ENCODE peak calls at places on chromosomes 3 and 15, in seven cellular contexts. One of them, this sample, is unnamed.

GRCh38 chr3:183309276-183309675 is 56.2 kb downstream of the B3GNT5 start:
- DNase-seq in HCT116: no peak
- DNase-seq in SK-N-SH: no peak
- DNase-seq in HepG2: peak
- DNase-seq in GM12878: no peak
- DNase-seq in K562: no peak
- DNase-seq in H1: no peak
- DNase-seq in this sample: no peak

GRCh38 chr15:51720201-51720995 is 17.1 kb downstream of the LYSMD2 start:
- DNase-seq in HCT116: no peak
- DNase-seq in SK-N-SH: no peak
- DNase-seq in HepG2: no peak
- DNase-seq in GM12878: no peak
- DNase-seq in K562: no peak
- DNase-seq in H1: no peak
- DNase-seq in this sample: no peak

GRCh38 chr15:36601952-36602351 is 22.5 kb downstream of the CDIN1 start:
- DNase-seq in HCT116: no peak
- DNase-seq in SK-N-SH: no peak
- DNase-seq in HepG2: no peak
- DNase-seq in GM12878: no peak
- DNase-seq in K562: no peak
- DNase-seq in H1: no peak
- DNase-seq in this sample: no peak

GRCh38 chr3:53243165-53243564 is 12.7 kb downstream of the TKT start:
- DNase-seq in HCT116: no peak
- DNase-seq in SK-N-SH: peak
- DNase-seq in HepG2: no peak
- DNase-seq in GM12878: no peak
- DNase-seq in K562: no peak
- DNase-seq in H1: no peak
- DNase-seq in this sample: no peak

GRCh38 chr15:47750030-47750739 is 32.9 kb downstream of the SEMA6D start:
- DNase-seq in HCT116: no peak
- DNase-seq in SK-N-SH: no peak
- DNase-seq in HepG2: no peak
- DNase-seq in GM12878: no peak
- DNase-seq in K562: no peak
- DNase-seq in H1: no peak
- DNase-seq in this sample: no peak

GRCh38 chr3:148643389-148643840 is 54.3 kb upstream of the AGTR1 start:
- DNase-seq in HCT116: no peak
- DNase-seq in SK-N-SH: no peak
- DNase-seq in HepG2: no peak
- DNase-seq in GM12878: no peak
- DNase-seq in K562: no peak
- DNase-seq in H1: no peak
- DNase-seq in this sample: no peak

GRCh38 chr15:83848315-83849050 is 194.6 kb downstream of the ADAMTSL3 start:
- DNase-seq in HCT116: no peak
- DNase-seq in SK-N-SH: no peak
- DNase-seq in HepG2: no peak
- DNase-seq in GM12878: no peak
- DNase-seq in K562: no peak
- DNase-seq in H1: no peak
- DNase-seq in this sample: no peak

GRCh38 chr3:2927252-2927651 is 182.9 kb downstream of the IL5RA start:
- DNase-seq in HCT116: no peak
- DNase-seq in SK-N-SH: no peak
- DNase-seq in HepG2: no peak
- DNase-seq in GM12878: no peak
- DNase-seq in K562: no peak
- DNase-seq in H1: no peak
- DNase-seq in this sample: no peak

GRCh38 chr15:82919231-82919886 is 33.2 kb downstream of the HOMER2 start:
- DNase-seq in HCT116: no peak
- DNase-seq in SK-N-SH: no peak
- DNase-seq in HepG2: peak
- DNase-seq in GM12878: no peak
- DNase-seq in K562: no peak
- DNase-seq in H1: no peak
- DNase-seq in this sample: peak

GRCh38 chr3:65814883-65815578 is 223.7 kb downstream of the MAGI1 start:
- DNase-seq in HCT116: no peak
- DNase-seq in SK-N-SH: no peak
- DNase-seq in HepG2: no peak
- DNase-seq in GM12878: no peak
- DNase-seq in K562: no peak
- DNase-seq in H1: no peak
- DNase-seq in this sample: no peak

GRCh38 chr3:141047168-141047567 is 4.0 kb upstream of the SPSB4 start:
- DNase-seq in HCT116: peak
- DNase-seq in SK-N-SH: no peak
- DNase-seq in HepG2: no peak
- DNase-seq in GM12878: no peak
- DNase-seq in K562: no peak
- DNase-seq in H1: no peak
- DNase-seq in this sample: no peak

GRCh38 chr3:23981136-23981535 is 36.0 kb downstream of the NR1D2 start:
- DNase-seq in HCT116: no peak
- DNase-seq in SK-N-SH: no peak
- DNase-seq in HepG2: no peak
- DNase-seq in GM12878: no peak
- DNase-seq in K562: no peak
- DNase-seq in H1: no peak
- DNase-seq in this sample: no peak

GRCh38 chr3:192957441-192957951 is 39.8 kb upstream of the MB21D2 start:
- DNase-seq in HCT116: no peak
- DNase-seq in SK-N-SH: no peak
- DNase-seq in HepG2: no peak
- DNase-seq in GM12878: no peak
- DNase-seq in K562: no peak
- DNase-seq in H1: no peak
- DNase-seq in this sample: no peak

GRCh38 chr3:150094150-150094932 is 123.6 kb upstream of the PFN2 start:
- DNase-seq in HCT116: peak
- DNase-seq in SK-N-SH: no peak
- DNase-seq in HepG2: no peak
- DNase-seq in GM12878: no peak
- DNase-seq in K562: no peak
- DNase-seq in H1: no peak
- DNase-seq in this sample: no peak

GRCh38 chr15:43934480-43934879 is 107.7 kb downstream of the WDR76 start:
- DNase-seq in HCT116: no peak
- DNase-seq in SK-N-SH: no peak
- DNase-seq in HepG2: no peak
- DNase-seq in GM12878: no peak
- DNase-seq in K562: no peak
- DNase-seq in H1: no peak
- DNase-seq in this sample: no peak

GRCh38 chr3:66172394-66172793 is 48.4 kb upstream of the SLC25A26 start:
- DNase-seq in HCT116: no peak
- DNase-seq in SK-N-SH: no peak
- DNase-seq in HepG2: no peak
- DNase-seq in GM12878: no peak
- DNase-seq in K562: no peak
- DNase-seq in H1: no peak
- DNase-seq in this sample: no peak

GRCh38 chr3:157232146-157232545 is 72.2 kb upstream of the CCNL1 start:
- DNase-seq in HCT116: no peak
- DNase-seq in SK-N-SH: no peak
- DNase-seq in HepG2: no peak
- DNase-seq in GM12878: no peak
- DNase-seq in K562: no peak
- DNase-seq in H1: no peak
- DNase-seq in this sample: no peak

DNA sequence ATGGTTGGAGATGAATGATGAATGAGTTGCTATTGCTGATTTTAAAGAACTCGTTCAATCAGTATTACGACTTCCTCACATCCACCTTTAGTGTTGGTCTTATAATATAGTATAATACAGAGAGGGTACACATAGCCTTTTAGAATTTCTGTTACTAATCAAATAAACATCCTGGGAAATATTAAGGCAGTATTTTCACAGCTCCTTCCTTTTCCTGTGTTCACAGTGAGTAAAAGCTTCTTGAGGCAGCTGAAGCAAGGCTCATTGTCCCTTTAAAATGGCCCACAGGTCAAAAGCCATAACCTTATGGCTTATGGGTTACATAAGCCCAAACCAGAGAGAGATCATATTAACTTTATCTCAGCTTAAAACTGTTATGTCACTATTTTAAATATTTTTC is 1.3 kb upstream of the BTLA start:
- DNase-seq in HCT116: no peak
- DNase-seq in SK-N-SH: no peak
- DNase-seq in HepG2: no peak
- DNase-seq in GM12878: no peak
- DNase-seq in K562: no peak
- DNase-seq in H1: no peak
- DNase-seq in this sample: no peak
- TF ChIP-seq JUND in HCT116: no peak
- TF ChIP-seq JUND in SK-N-SH: no peak
- TF ChIP-seq JUND in HepG2: no peak
- TF ChIP-seq JUND in GM12878: no peak
- TF ChIP-seq JUND in K562: no peak
- TF ChIP-seq JUND in H1: no peak
- TF ChIP-seq JUND in this sample: no peak

GRCh38 chr3:126056681-126057546 is 27.0 kb downstream of the SLC41A3 start:
- DNase-seq in HCT116: no peak
- DNase-seq in SK-N-SH: peak
- DNase-seq in HepG2: peak
- DNase-seq in GM12878: no peak
- DNase-seq in K562: peak
- DNase-seq in H1: no peak
- DNase-seq in this sample: peak
- TF ChIP-seq JUND in HCT116: no peak
- TF ChIP-seq JUND in SK-N-SH: no peak
- TF ChIP-seq JUND in HepG2: peak
- TF ChIP-seq JUND in GM12878: no peak
- TF ChIP-seq JUND in K562: no peak
- TF ChIP-seq JUND in H1: no peak
- TF ChIP-seq JUND in this sample: no peak

DNA sequence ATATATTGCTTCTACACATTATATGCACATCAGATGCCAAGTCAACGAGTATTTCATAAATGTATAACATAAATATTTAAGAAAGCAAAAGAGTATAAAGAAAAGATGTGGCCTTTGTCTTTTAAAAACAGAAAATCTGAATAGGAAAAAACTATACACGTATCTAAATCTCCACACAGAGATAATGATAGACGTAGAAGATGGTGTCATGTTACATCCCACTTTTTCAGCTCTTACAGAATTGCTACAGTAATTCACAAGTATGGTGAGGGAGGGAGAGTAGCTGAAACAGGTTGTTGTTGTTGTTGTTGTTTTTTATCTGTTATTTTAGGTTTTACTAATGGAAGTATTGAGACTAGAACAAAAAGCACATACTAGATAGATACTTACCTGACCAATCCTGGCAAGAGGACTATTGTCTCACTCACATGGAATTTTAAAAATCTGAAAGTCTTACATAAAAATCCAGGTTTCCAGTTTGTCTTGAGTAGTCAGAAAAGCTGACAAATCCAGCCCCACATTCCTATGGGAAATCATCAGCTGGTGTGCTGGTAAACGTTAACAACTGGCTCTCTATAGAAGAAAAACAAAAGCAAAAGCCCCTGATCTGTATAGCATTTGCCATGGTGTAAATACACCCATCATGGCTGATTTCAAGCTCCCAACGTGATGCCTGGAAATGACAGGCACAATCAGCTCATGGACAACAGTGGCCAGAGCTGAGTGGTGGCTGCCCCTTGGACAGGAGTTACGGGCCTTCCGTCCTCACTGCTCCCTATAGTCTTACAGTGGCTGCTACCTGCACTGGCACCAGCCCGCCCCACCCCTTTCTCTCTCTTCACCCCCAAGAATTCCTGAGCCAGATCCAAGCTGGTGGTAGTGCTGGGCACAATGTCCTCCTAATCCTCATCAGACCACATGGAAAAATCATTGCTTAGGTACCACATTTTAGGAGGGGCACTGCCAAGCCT is 47.4 kb upstream of the VGLL4 start:
- DNase-seq in HCT116: no peak
- DNase-seq in SK-N-SH: no peak
- DNase-seq in HepG2: peak
- DNase-seq in GM12878: no peak
- DNase-seq in K562: no peak
- DNase-seq in H1: no peak
- DNase-seq in this sample: no peak
- TF ChIP-seq JUND in HCT116: no peak
- TF ChIP-seq JUND in SK-N-SH: no peak
- TF ChIP-seq JUND in HepG2: no peak
- TF ChIP-seq JUND in GM12878: no peak
- TF ChIP-seq JUND in K562: no peak
- TF ChIP-seq JUND in H1: no peak
- TF ChIP-seq JUND in this sample: no peak

DNA sequence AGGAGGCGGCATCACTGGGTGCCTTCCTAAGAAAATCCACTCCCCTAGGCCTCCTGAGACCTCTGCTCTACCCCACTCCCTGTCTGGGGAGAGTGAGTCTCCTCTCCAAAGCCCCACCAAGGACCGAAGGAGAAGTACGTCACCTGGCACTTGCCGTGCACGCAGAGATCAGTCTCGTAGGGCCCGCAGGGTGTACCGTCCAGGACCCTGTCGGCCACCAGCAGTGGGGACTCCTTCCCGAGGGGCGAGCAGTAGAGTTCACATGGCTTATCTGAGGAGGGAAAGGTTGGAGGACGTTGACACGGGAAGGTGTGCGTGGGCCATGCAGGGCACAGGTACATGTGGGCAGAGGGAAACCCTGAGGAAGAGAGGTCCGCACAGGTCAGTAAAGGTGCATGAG is 232.9 kb downstream of the ADAMTS17 start:
- DNase-seq in HCT116: no peak
- DNase-seq in SK-N-SH: no peak
- DNase-seq in HepG2: no peak
- DNase-seq in GM12878: no peak
- DNase-seq in K562: no peak
- DNase-seq in H1: no peak
- DNase-seq in this sample: no peak
- TF ChIP-seq JUND in HCT116: no peak
- TF ChIP-seq JUND in SK-N-SH: no peak
- TF ChIP-seq JUND in HepG2: no peak
- TF ChIP-seq JUND in GM12878: no peak
- TF ChIP-seq JUND in K562: no peak
- TF ChIP-seq JUND in H1: no peak
- TF ChIP-seq JUND in this sample: no peak

This sample was measured in T47D.